ENCODE peak calls at places on chromosomes 13 and 19, in eight cellular contexts. E, I, P, H, D, W, B and V are unnamed samples. For H3K9me2, the result is how much of the 10 kb centered on the place peaks cover.

GRCh38 chr13:40330950-40331349 is 335.5 kb downstream of the FOXO1 start:
- DNase-seq in E (no peak), W (no peak), D (no peak), H (no peak), P (peak), I (no peak), B (peak), V (no peak)

GRCh38 chr19:52188822-52189744 is 769 bp upstream of the PPP2R1A start:
- DNase-seq in W (peak), D (peak), E (peak), P (no peak), H (peak), B (no peak), I (no peak), V (no peak)

GRCh38 chr13:38518328-38518727 is 168.5 kb upstream of the FREM2 start:
- DNase-seq in H (no peak), B (no peak), E (no peak), P (no peak), I (no peak), W (no peak), D (no peak), V (no peak)

GRCh38 chr19:6838062-6838655 is 49.2 kb upstream of the ADGRE1 start:
- DNase-seq in I (no peak), P (no peak), B (no peak), E (no peak), W (no peak), D (no peak), H (no peak), V (no peak)

GRCh38 chr13:76885203-76886004 is 801 bp downstream of the KCTD12 start:
- DNase-seq in D (peak), B (peak), I (peak), W (peak), E (peak), H (peak), P (peak), V (no peak)

GRCh38 chr13:49554387-49554786 is 31.0 kb downstream of the RCBTB1 start:
- DNase-seq in E (no peak), I (no peak), B (no peak), W (no peak), P (no peak), D (peak), H (no peak), V (no peak)

GRCh38 chr13:108346376-108346775 is 76.9 kb downstream of the TNFSF13B start:
- DNase-seq in B (no peak), D (peak), H (no peak), W (no peak), I (no peak), E (peak), P (no peak), V (no peak)

GRCh38 chr13:48400820-48401219 is 12.1 kb downstream of the LPAR6 start:
- DNase-seq in H (peak), W (no peak), E (peak), I (peak), B (no peak), D (no peak), P (peak), V (no peak)

GRCh38 chr13:41458187-41458938 is 1.0 kb downstream of the RGCC start:
- DNase-seq in I (peak), W (peak), D (peak), B (no peak), E (peak), P (peak), H (peak), V (no peak)

GRCh38 chr19:17755977-17756670 is 4.8 kb downstream of the FCHO1 start:
- DNase-seq in I (peak), P (peak), B (peak), E (peak), W (peak), H (no peak), D (peak), V (no peak)

GRCh38 chr13:99150575-99151370 is 49.9 kb upstream of the UBAC2 start:
- DNase-seq in D (no peak), B (peak), P (peak), E (no peak), H (peak), I (no peak), W (no peak), V (no peak)

GRCh38 chr13:94710881-94711560 is 1.3 kb downstream of the SOX21 start:
- DNase-seq in P (peak), W (peak), E (peak), D (peak), H (peak), B (no peak), I (no peak), V (no peak)

GRCh38 chr13:92510416-92510815 is 716.2 kb upstream of the GPC6 start:
- DNase-seq in D (peak), W (no peak), I (peak), B (no peak), H (no peak), E (no peak), P (peak), V (no peak)

GRCh38 chr19:2479556-2480194 is 3.7 kb downstream of the GADD45B start:
- DNase-seq in E (no peak), D (no peak), B (no peak), W (no peak), H (peak), P (no peak), I (peak), V (no peak)

GRCh38 chr19:58304748-58305064 is 471 bp upstream of the ERVK3-1 start:
- DNase-seq in I (no peak), P (no peak), E (no peak), W (no peak), B (no peak), H (no peak), D (peak), V (no peak)

GRCh38 chr13:44932171-44932849 is 57.0 kb downstream of the NUFIP1 start:
- DNase-seq in D (no peak), W (no peak), P (peak), E (no peak), H (peak), B (no peak), I (no peak), V (no peak)

GRCh38 chr19:1429750-1430149 is 8.4 kb upstream of the RPS15 start:
- DNase-seq in I (no peak), P (no peak), W (no peak), D (no peak), E (peak), B (no peak), H (no peak), V (no peak)

GRCh38 chr13:40597735-40598365 is 68.6 kb downstream of the FOXO1 start:
- DNase-seq in P (no peak), W (no peak), H (no peak), I (no peak), D (peak), B (peak), E (no peak), V (no peak)

GRCh38 chr13:79309690-79310089 is 96.4 kb downstream of the RBM26 start:
- DNase-seq in B (no peak), E (no peak), H (no peak), D (peak), W (no peak), I (no peak), P (no peak), V (no peak)

GRCh38 chr19:9128171-9128570 is 1.4 kb upstream of the OR7G3 start:
- DNase-seq in P (peak), D (no peak), W (no peak), B (peak), H (peak), I (no peak), E (no peak), V (peak)

GRCh38 chr19:34962281-34962944 is 1.6 kb downstream of the ZNF792 start:
- DNase-seq in P (peak), E (no peak), H (no peak), W (peak), I (peak), D (no peak), B (no peak), V (no peak)

GRCh38 chr13:28621439-28621838 is 37.5 kb upstream of the POMP start:
- DNase-seq in I (no peak), W (no peak), B (no peak), E (no peak), D (no peak), P (no peak), H (no peak), V (no peak)

GRCh38 chr19:10110972-10111317 is 548 bp upstream of the P2RY11 start:
- DNase-seq in D (no peak), P (no peak), W (no peak), E (no peak), B (no peak), H (no peak), I (no peak), V (no peak)

GRCh38 chr13:68051910-68052309 is 821.8 kb upstream of the PCDH9 start:
- DNase-seq in H (no peak), B (no peak), I (no peak), E (no peak), P (no peak), D (no peak), W (no peak), V (no peak)

GRCh38 chr19:40423938-40424337 is 1.9 kb downstream of the SERTAD1 start:
- DNase-seq in D (no peak), I (no peak), H (no peak), B (no peak), W (no peak), P (no peak), E (no peak), V (no peak)

GRCh38 chr13:111020021-111020420 is 95.1 kb upstream of the ARHGEF7 start:
- DNase-seq in B (no peak), D (no peak), H (no peak), E (no peak), P (no peak), I (no peak), W (no peak), V (no peak)

GRCh38 chr13:47396915-47397314 is 500.1 kb upstream of the HTR2A start:
- DNase-seq in B (no peak), D (peak), I (no peak), P (no peak), E (no peak), W (no peak), H (no peak), V (no peak)

GRCh38 chr13:40355126-40355719 is 311.2 kb downstream of the FOXO1 start:
- DNase-seq in W (no peak), D (no peak), B (no peak), I (no peak), H (no peak), E (peak), P (no peak), V (no peak)

GRCh38 chr13:75907044-75907443 is 270.9 kb downstream of the LMO7 start:
- DNase-seq in W (no peak), P (no peak), B (no peak), D (no peak), E (no peak), I (no peak), H (no peak), V (no peak)

GRCh38 chr19:19943848-19944582 is 43.3 kb downstream of the ZNF93 start:
- DNase-seq in E (no peak), I (no peak), P (no peak), B (no peak), D (no peak), W (no peak), H (no peak), V (no peak)

DNA sequence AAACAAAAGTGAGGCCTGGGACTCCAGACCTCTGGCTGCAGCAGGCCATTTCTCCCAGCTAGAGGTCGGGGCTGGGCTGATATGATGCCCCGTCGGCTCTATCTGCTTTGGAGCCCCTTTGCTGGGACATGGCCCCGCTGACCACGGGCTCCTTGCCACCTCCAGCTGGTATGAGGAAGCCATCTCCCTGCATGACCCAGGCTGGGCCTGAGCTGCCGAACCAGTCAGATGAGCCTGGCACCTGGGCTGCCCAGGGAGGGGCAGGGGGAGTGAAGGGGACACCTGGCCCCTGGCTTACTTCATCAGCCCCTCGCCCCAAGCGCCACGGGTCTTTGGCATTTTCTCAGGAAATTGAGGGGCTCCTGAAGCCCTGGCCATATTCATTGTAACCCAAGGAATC is 7.8 kb downstream of the ZSWIM4 start:
- DNase-seq in D (no peak), H (no peak), W (no peak), B (peak), I (no peak), P (peak), E (no peak), V (no peak)
- H3K9me2 ChIP-seq in D (under half), H (under half), W (under half), B (under half), I (under half), P (under half), E (under half), V (under half)

GRCh38 chr19:37905936-37906867 is at the start of gene WDR87:
- DNase-seq in I (peak), D (peak), E (peak), B (peak), W (peak), H (peak), P (peak), V (no peak)
- H3K9me2 ChIP-seq in I (under half), D (under half), E (under half), B (under half), W (under half), H (under half), P (under half), V (under half)

DNA sequence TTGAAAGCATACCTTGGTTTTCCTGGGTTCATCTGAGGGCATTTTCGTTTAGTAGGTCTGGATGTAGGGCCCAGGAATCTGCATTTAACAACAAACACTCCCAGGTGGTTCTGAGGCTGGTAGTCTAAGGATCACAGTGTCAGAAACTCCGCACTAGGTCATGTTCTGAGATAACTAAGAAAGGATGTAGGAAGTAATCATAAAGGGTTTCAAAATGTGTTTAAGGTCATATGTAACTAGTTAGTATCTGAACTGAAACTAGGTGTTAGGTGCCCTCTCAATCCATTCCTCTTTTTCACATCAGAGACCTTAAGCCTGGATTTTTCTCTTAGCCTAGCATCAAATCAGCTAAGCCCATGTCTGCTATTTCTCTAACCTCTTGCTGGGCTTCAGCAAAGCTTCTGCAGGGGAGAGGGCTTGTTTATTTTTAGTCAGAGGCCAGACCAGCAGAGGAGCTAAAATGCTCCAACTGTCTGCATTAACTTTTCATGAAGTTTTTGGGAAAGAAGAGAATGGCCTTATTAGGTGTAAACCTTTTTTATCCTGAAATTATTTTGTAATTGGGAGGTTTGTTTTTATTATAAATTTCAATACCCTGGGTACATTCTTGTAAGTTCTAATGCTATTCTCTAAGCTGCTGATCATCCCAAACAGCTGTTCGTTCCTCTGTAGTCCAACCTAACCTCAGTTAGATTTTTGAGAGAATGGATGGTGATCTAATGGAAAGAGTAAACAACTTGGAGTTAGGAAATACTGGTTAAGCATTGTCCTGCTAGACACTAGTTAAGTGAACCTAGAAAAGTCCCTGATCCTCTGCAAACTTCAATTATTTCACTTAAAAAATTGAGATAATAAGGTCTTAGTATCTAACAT is 262.8 kb upstream of the RFC3 start:
- DNase-seq in W (no peak), I (no peak), P (peak), D (peak), E (no peak), H (peak), B (no peak), V (no peak)
- H3K9me2 ChIP-seq in W (under half), I (under half), P (under half), D (under half), E (under half), H (under half), B (under half), V (under half)

GRCh38 chr13:113666951-113667701 is at the start of gene GRK1:
- DNase-seq in W (no peak), I (no peak), D (no peak), H (no peak), B (no peak), P (no peak), E (no peak), V (no peak)
- H3K9me2 ChIP-seq in W (under half), I (under half), D (under half), H (under half), B (under half), P (under half), E (under half), V (under half)

DNA sequence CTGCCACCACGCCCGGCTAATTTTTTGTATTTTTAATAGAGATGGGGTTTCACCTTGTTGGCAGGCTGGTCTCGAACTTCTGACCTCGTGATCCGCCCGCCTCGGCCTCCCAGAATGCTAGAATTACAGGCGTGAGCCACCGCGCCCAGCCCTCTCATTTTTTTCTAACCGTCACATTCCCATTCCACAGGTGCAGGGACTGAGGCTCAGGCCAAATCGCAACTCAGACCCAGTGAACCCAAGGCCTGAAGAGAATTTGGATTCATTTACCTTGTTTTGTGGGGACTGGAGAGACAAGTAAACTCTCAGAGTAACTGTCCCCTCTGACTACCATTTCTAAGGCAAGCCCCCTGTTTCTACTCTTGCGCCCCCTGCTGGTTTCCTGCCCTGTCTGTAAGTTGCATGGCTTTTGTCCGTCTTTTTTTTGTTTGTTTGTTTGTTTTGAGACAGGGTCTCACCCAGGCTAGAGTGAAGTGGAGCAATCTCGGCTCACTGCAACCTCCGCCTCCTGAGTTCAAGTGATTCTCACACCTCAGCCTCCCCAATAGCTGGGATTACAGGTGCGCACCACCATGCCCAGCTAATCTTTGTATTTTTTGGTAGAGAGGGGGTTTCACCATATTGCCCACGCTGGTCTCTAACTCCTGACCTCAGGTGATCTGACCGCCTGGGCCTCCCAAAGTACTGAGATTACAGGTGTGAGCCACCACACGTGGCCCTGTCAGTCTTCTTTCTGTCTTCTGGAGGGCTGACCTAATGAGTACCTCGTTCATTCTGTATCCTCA is 2.3 kb upstream of the STRN4 start:
- DNase-seq in B (peak), D (peak), W (peak), E (peak), P (peak), H (peak), I (peak), V (no peak)
- H3K9me2 ChIP-seq in B (under half), D (under half), W (under half), E (under half), P (under half), H (under half), I (under half), V (under half)

DNA sequence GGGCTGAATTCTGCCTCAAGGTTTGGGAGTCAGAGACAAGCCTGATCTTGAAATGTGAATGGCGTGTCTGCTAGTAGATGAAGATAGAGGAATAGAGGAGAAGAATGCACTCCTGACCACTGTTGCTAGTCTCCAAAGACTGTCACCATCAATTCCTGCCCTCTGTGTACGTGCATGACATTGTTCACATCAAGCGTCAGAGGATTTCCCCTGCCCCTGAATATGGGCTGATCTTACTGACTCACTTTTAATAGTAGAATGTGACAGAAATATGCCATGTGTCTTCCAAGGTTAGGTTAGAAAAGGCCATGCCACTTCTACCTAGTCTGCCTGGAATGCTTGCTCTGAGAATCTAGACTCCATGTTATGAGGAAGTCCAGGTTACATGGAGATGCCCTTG is 538.6 kb downstream of the DIAPH3 start:
- DNase-seq in W (no peak), D (no peak), B (no peak), E (no peak), P (no peak), I (no peak), H (no peak), V (no peak)
- H3K9me2 ChIP-seq in W (under half), D (under half), B (under half), E (under half), P (under half), I (under half), H (under half), V (under half)

DNA sequence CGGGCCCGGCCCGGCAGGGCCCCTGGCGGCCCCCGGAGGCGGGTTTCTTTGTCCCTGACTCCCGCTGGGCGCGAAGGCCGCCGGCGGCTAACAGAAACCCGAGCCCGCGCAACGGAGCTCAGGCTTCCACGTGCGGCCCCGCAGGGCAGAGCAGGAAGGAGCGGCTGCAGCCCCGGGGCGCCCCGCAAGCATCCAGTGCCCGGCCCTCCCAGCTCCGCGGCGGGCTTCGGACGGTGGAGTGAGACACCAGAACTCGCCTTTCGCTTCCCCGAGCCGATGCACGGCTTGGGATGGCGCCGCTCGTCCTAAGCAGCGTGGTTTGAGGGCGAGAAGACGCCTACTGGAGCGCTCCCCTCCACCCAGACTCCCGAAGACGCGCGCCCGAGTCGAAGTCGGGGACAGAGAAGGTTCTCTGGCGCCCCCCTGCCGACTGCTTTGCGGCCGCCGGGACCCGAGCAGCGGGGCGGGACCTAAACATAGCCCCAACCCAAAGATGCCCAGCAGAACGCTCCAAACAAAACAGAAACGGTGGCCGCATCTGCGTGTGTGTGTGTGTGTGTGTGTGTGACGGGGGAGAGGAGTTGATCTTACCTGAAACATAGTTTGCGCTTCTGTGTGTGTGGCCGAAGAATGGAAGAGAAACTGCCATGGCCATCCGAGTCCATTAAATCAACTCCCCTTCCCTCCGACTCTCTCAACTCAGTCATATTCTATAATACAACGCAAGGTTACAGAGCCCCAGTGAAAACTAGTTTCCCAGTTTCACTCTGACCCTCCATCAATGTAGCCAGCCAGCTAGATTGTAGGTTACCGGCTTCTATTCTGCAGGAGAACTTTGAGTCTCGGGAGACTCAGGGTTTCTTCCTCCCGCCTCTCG is 629 bp upstream of the FGF9 start:
- DNase-seq in P (no peak), W (peak), B (no peak), E (peak), D (peak), H (peak), I (peak), V (no peak)
- H3K9me2 ChIP-seq in P (under half), W (under half), B (under half), E (under half), D (under half), H (under half), I (under half), V (under half)

GRCh38 chr13:87206708-87207107 is 464.5 kb upstream of the SLITRK5 start:
- DNase-seq in P (no peak), B (no peak), E (no peak), W (no peak), D (no peak), I (no peak), H (no peak), V (no peak)
- H3K9me2 ChIP-seq in P (under half), B (under half), E (under half), W (under half), D (under half), I (under half), H (under half), V (under half)